ENCODE peak calls at places on chromosomes 7 and 10, in five cellular contexts. I, L, Z, M and N are unnamed samples. For H3K9me3, the result is how much of the 10 kb centered on the place peaks cover.

GRCh38 chr10:36349445-36350063 is 707.5 kb upstream of the FZD8 start:
- DNase-seq in I (no peak), L (no peak), Z (no peak), M (no peak), N (no peak)

GRCh38 chr10:79223001-79223345 is 124.3 kb upstream of the PPIF start:
- DNase-seq in I (no peak), L (no peak), Z (no peak), M (no peak), N (no peak)

GRCh38 chr7:30563326-30563942 is 31.2 kb upstream of the GARS1 start:
- DNase-seq in I (no peak), L (no peak), Z (no peak), M (no peak), N (no peak)

GRCh38 chr10:6097063-6097462 is 8.2 kb downstream of the RBM17 start:
- DNase-seq in I (no peak), L (no peak), Z (no peak), M (no peak), N (no peak)

GRCh38 chr10:132654708-132655661 is 117.4 kb downstream of the INPP5A start:
- DNase-seq in I (peak), L (peak), Z (no peak), M (peak), N (peak)

GRCh38 chr10:82358486-82359097 is 483.6 kb downstream of the NRG3 start:
- DNase-seq in I (no peak), L (no peak), Z (no peak), M (no peak), N (no peak)

GRCh38 chr7:72924417-72924747 is 513 bp upstream of the POM121 start:
- DNase-seq in I (no peak), L (no peak), Z (no peak), M (no peak), N (no peak)

GRCh38 chr7:18489624-18490023 is 5.9 kb upstream of the HDAC9 start:
- DNase-seq in I (no peak), L (no peak), Z (no peak), M (no peak), N (no peak)

GRCh38 chr10:44300666-44301649 is 83.9 kb downstream of the CXCL12 start:
- DNase-seq in I (no peak), L (no peak), Z (no peak), M (no peak), N (no peak)

GRCh38 chr7:79185605-79186004 is 267.9 kb downstream of the MAGI2 start:
- DNase-seq in I (no peak), L (no peak), Z (no peak), M (no peak), N (no peak)

GRCh38 chr10:50883624-50884023 is 1.8 kb downstream of the A1CF start:
- DNase-seq in I (no peak), L (no peak), Z (no peak), M (no peak), N (no peak)

GRCh38 chr7:29078286-29078685 is 68.1 kb downstream of the CPVL start:
- DNase-seq in I (no peak), L (no peak), Z (no peak), M (no peak), N (no peak)

GRCh38 chr10:123788981-123789380 is 102.6 kb downstream of the CPXM2 start:
- DNase-seq in I (no peak), L (peak), Z (no peak), M (no peak), N (peak)

GRCh38 chr10:71836594-71836970 is 14.5 kb downstream of the PSAP start:
- DNase-seq in I (no peak), L (no peak), Z (no peak), M (no peak), N (no peak)

GRCh38 chr7:94061316-94061715 is 57.2 kb upstream of the BET1 start:
- DNase-seq in I (no peak), L (no peak), Z (no peak), M (no peak), N (no peak)

GRCh38 chr7:29835718-29836117 is 29.4 kb downstream of the WIPF3 start:
- DNase-seq in I (no peak), L (no peak), Z (no peak), M (no peak), N (no peak)

GRCh38 chr7:128148676-128149075 is 92.4 kb upstream of the LEP start:
- DNase-seq in I (no peak), L (peak), Z (no peak), M (no peak), N (no peak)

GRCh38 chr10:46291817-46292572 is 5.2 kb downstream of the ANTXRL start:
- DNase-seq in I (no peak), L (no peak), Z (no peak), M (peak), N (peak)

GRCh38 chr7:132475669-132476116 is 100.6 kb downstream of the PLXNA4 start:
- DNase-seq in I (no peak), L (no peak), Z (no peak), M (no peak), N (no peak)

GRCh38 chr7:149060161-149060560 is 30.4 kb downstream of the ZNF786 start:
- DNase-seq in I (no peak), L (no peak), Z (no peak), M (no peak), N (no peak)

GRCh38 chr7:16428672-16429071 is 7.3 kb upstream of the CRPPA start:
- DNase-seq in I (no peak), L (no peak), Z (no peak), M (no peak), N (peak)

GRCh38 chr10:118595598-118596425 is at the start of gene PRLHR:
- DNase-seq in I (peak), L (no peak), Z (no peak), M (peak), N (no peak)

GRCh38 chr7:28179081-28180030 is 1.2 kb downstream of the JAZF1 start:
- DNase-seq in I (peak), L (peak), Z (peak), M (peak), N (peak)

GRCh38 chr10:110872145-110872983 is 636 bp downstream of the PDCD4 start:
- DNase-seq in I (peak), L (peak), Z (no peak), M (peak), N (peak)

GRCh38 chr10:110876000-110876399 is 4.3 kb downstream of the PDCD4 start:
- DNase-seq in I (no peak), L (no peak), Z (no peak), M (no peak), N (no peak)

GRCh38 chr10:110871236-110872084 is at the start of gene PDCD4:
- DNase-seq in I (peak), L (peak), Z (peak), M (peak), N (peak)

GRCh38 chr10:110872984-110873569 is 1.3 kb downstream of the PDCD4 start:
- DNase-seq in I (no peak), L (no peak), Z (no peak), M (no peak), N (no peak)

GRCh38 chr10:110873951-110874350 is 2.2 kb downstream of the PDCD4 start:
- DNase-seq in I (no peak), L (no peak), Z (no peak), M (no peak), N (no peak)
- H3K27ac ChIP-seq in I (peak), L (no peak), Z (peak), M (peak), N (peak)

GRCh38 chr7:97495487-97495886 is 236.4 kb upstream of the TAC1 start:
- DNase-seq in I (no peak), L (no peak), Z (no peak), M (no peak), N (no peak)

GRCh38 chr7:97503367-97504094 is 228.4 kb upstream of the TAC1 start:
- DNase-seq in I (no peak), L (no peak), Z (no peak), M (no peak), N (no peak)

GRCh38 chr7:97499204-97499603 is 232.7 kb upstream of the TAC1 start:
- DNase-seq in I (no peak), L (no peak), Z (no peak), M (peak), N (peak)
- TF ChIP-seq CTCF in I (no peak), L (no peak), Z (peak), M (no peak), N (peak)

DNA sequence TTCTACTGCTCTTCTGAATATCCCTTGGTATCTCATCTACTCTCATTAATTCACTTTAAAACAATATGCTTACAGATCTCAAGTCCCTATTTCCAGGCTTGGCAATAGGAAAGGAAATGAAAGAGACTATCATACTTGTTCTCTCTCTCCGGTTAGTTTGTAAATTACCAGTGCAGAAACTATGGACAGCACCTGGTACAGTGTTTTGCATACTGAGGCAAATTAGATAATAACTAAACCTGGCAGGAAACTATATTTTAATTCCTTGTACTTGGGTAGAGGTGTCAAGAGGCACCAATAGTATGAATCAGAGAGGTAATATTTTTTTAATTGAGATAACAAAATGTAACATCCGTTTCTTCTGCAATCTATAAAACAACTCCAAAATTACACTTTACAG is 97.7 kb upstream of the TMEM196 start:
- DNase-seq in I (no peak), L (no peak), Z (no peak), M (no peak), N (no peak)
- H3K9me3 ChIP-seq in I (under half), L (under half), Z (under half), M (under half), N (under half)

GRCh38 chr7:651032-651728 is 75.3 kb upstream of the DNAAF5 start:
- DNase-seq in I (no peak), L (no peak), Z (no peak), M (no peak), N (no peak)
- H3K27ac ChIP-seq in I (no peak), L (peak), Z (no peak), M (no peak), N (no peak)

GRCh38 chr7:134375206-134375605 is 58.5 kb upstream of the SLC35B4 start:
- DNase-seq in I (no peak), L (no peak), Z (no peak), M (no peak), N (no peak)

GRCh38 chr7:134374291-134374690 is 57.6 kb upstream of the SLC35B4 start:
- DNase-seq in I (no peak), L (no peak), Z (no peak), M (no peak), N (peak)

GRCh38 chr7:134371536-134371935 is 54.8 kb upstream of the SLC35B4 start:
- DNase-seq in I (no peak), L (no peak), Z (no peak), M (no peak), N (no peak)

GRCh38 chr7:134374791-134375190 is 58.1 kb upstream of the SLC35B4 start:
- DNase-seq in I (no peak), L (no peak), Z (no peak), M (no peak), N (no peak)

GRCh38 chr7:134372858-134373257 is 56.1 kb upstream of the SLC35B4 start:
- DNase-seq in I (no peak), L (no peak), Z (no peak), M (no peak), N (no peak)
- TF ChIP-seq CTCF in I (no peak), L (no peak), Z (no peak), M (no peak), N (no peak)